ENCODE peak calls at places on chromosomes 2 and 18, in seven cellular contexts. C is H9, J is IMR-90, I is mesendoderm, W is neuronal stem cell, A is mesenchymal stem cell, X is trophoblast cell. U is an unnamed sample. For H3K79me1, the result is how much of the 10 kb centered on the place peaks cover.

GRCh38 chr2:24833821-24834732 is 40.9 kb downstream of the CENPO start:
- DNase-seq in A (no peak), X (no peak), W (no peak), C (no peak), I (no peak), J (no peak), U (no peak)

GRCh38 chr2:163732718-163733117 is 3.1 kb downstream of the FIGN start:
- DNase-seq in X (no peak), I (no peak), J (no peak), A (peak), C (no peak), W (no peak), U (no peak)

GRCh38 chr18:21191596-21192307 is 50.3 kb upstream of the GREB1L start:
- DNase-seq in C (peak), J (peak), W (no peak), I (peak), A (peak), X (peak), U (peak)

GRCh38 chr2:198376677-198377076 is 572.3 kb downstream of the PLCL1 start:
- DNase-seq in C (no peak), A (no peak), I (peak), W (no peak), X (peak), J (peak), U (no peak)

GRCh38 chr2:12636837-12637581 is 79.7 kb upstream of the TRIB2 start:
- DNase-seq in J (peak), C (no peak), A (peak), X (no peak), W (no peak), I (no peak), U (no peak)

GRCh38 chr2:143843696-143844095 is 676.2 kb downstream of the ZEB2 start:
- DNase-seq in W (no peak), A (no peak), J (no peak), I (no peak), C (no peak), X (no peak), U (no peak)

GRCh38 chr2:226583715-226584114 is 215.9 kb downstream of the IRS1 start:
- DNase-seq in J (peak), C (no peak), I (peak), A (peak), W (no peak), X (peak), U (no peak)

GRCh38 chr2:120957905-120958304 is 222.2 kb downstream of the GLI2 start:
- DNase-seq in I (no peak), W (no peak), C (no peak), A (no peak), X (no peak), J (no peak), U (no peak)

GRCh38 chr2:190250421-190250820 is 69.2 kb downstream of the HIBCH start:
- DNase-seq in C (no peak), W (no peak), I (no peak), J (no peak), A (no peak), X (no peak), U (no peak)

GRCh38 chr2:105007367-105007766 is 30.5 kb upstream of the MRPS9 start:
- DNase-seq in J (no peak), I (no peak), A (no peak), C (no peak), W (no peak), X (no peak), U (no peak)

GRCh38 chr18:22465859-22466602 is 48.3 kb upstream of the CTAGE1 start:
- DNase-seq in J (peak), X (peak), I (peak), C (no peak), A (peak), W (no peak), U (no peak)

GRCh38 chr18:3340015-3340681 is 78.2 kb downstream of the MYL12B start:
- DNase-seq in I (peak), W (no peak), X (peak), C (no peak), J (peak), A (peak), U (no peak)

DNA sequence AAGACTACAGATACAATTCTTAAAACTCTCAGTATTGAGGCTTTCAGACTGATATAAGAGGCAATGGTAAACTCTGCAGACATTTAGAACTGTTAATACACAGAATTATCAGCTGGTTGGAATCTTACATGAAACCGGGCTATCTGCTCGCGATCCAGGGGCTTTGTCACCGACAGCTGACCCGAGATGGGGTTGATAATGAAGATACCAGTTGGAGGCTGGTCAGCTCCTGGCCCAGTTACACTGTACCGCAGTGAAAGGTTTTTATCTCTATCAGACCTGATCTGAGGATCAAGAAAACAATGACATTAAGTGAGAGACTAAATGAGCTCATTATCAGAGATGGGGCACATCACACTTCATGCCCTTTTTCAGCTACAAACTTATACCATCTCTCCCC is 167.3 kb downstream of the CDH2 start:
- DNase-seq in X (no peak), A (no peak), J (no peak), C (no peak), W (no peak), I (peak), U (no peak)
- H3K79me1 ChIP-seq in X (under half), A (under half), J (under half), C (under half), W (under half), I (under half), U (under half)

GRCh38 chr2:61376211-61376610 is 94.7 kb downstream of the USP34 start:
- DNase-seq in X (no peak), I (no peak), J (no peak), A (no peak), C (no peak), W (no peak), U (no peak)

GRCh38 chr2:61378281-61378680 is 92.6 kb downstream of the USP34 start:
- DNase-seq in C (no peak), X (no peak), W (no peak), J (no peak), I (no peak), A (no peak), U (no peak)

GRCh38 chr2:61377046-61377445 is 93.8 kb downstream of the USP34 start:
- DNase-seq in A (no peak), J (peak), X (no peak), I (no peak), W (no peak), C (no peak), U (no peak)

GRCh38 chr2:61380120-61380881 is 90.6 kb downstream of the USP34 start:
- DNase-seq in X (peak), C (no peak), I (no peak), W (no peak), A (no peak), J (peak), U (no peak)
- H3K79me1 ChIP-seq in X (under half), C (under half), I (under half), W (under half), A (under half), J (under half), U (under half)

GRCh38 chr2:14944562-14945346 is 312.2 kb downstream of the LRATD1 start:
- DNase-seq in J (peak), C (peak), X (peak), W (no peak), I (peak), A (no peak), U (peak)

GRCh38 chr2:14936436-14936835 is 303.9 kb downstream of the LRATD1 start:
- DNase-seq in X (no peak), C (no peak), W (no peak), I (peak), A (no peak), J (no peak), U (no peak)

GRCh38 chr2:14937336-14937735 is 304.8 kb downstream of the LRATD1 start:
- DNase-seq in X (no peak), W (no peak), J (no peak), A (no peak), C (no peak), I (no peak), U (no peak)

GRCh38 chr2:14942991-14943390 is 310.5 kb downstream of the LRATD1 start:
- DNase-seq in J (no peak), A (no peak), W (no peak), I (no peak), X (no peak), C (no peak), U (no peak)

DNA sequence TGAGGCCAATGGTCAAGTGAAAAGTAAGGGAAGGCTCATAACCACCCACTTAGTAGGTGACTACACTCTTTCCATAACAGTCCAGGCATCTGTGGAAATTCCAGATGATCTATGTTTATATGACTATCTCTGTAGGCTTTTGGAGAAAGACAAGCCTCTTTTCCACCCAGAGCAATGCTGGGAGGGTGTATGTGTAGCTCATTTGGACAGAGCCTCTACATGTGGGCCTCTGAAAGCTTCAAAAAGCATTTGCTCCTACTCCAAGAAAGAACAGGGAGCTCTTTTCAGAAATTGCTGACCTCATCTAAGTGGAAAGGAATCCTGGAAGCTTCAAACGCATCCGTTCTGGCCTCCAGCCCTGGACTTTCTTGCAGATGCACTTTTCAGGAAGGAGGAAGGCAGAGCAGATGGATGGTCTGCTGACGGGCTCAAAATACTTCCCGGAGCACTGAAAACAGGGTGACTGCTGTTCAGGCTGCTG is 308.7 kb downstream of the LRATD1 start:
- DNase-seq in X (peak), I (no peak), C (no peak), J (peak), W (no peak), A (no peak), U (no peak)
- H3K79me1 ChIP-seq in X (under half), I (under half), C (under half), J (under half), W (under half), A (under half), U (under half)

GRCh38 chr2:181123798-181124217 is 143.4 kb downstream of the UBE2E3 start:
- DNase-seq in I (peak), J (no peak), C (no peak), A (peak), W (no peak), X (no peak), U (no peak)
- H3K79me1 ChIP-seq in I (under half), J (under half), C (under half), A (under half), W (under half), X (under half), U (under half)

DNA sequence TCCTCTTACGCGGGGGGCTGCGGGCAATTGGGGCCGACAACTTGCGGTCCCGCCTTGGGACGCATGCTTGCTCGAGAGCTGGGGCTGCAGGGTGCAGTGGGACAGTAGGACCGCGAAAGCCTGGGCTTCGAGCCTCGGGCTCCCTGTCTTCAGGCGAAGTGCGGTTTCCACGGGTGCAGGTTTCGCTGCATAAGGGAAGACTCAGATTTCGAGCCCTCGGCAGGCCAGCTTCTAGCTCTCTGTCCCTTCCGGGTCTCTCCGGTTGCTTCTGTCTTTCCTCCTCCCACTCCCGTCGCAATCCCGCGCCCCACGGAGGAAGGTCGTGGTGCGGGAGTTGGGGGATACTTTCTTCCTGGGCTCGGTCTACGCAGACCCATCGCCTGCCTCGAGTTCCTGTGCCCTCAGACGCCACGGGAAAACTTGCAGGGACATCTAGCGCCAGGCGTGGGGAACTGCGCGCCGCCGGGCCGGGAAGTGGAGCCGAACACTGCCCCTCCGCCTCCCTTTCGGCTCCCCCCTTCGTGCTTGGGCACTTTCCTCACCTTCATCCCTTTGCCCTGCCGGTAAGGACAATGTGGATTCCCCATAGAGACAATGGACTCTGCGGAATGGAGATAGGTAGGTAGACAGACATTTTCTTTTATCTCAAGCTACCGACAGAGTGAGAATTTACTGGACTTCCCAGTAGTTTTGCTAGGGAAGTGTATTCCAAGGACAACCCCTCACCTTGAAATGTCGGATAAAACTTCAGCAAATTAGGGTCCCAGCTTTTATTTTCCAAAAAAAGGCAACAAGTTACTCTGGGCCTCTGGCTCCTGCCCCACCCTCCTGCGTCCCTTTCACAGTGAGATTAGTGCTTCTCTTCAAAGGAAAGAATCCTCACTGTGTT is 4.2 kb upstream of the HOXD13 start:
- DNase-seq in W (no peak), X (peak), A (peak), I (peak), C (peak), J (peak), U (no peak)
- H3K79me1 ChIP-seq in W (under half), X (under half), A (under half), I (under half), C (under half), J (under half), U (under half)

DNA sequence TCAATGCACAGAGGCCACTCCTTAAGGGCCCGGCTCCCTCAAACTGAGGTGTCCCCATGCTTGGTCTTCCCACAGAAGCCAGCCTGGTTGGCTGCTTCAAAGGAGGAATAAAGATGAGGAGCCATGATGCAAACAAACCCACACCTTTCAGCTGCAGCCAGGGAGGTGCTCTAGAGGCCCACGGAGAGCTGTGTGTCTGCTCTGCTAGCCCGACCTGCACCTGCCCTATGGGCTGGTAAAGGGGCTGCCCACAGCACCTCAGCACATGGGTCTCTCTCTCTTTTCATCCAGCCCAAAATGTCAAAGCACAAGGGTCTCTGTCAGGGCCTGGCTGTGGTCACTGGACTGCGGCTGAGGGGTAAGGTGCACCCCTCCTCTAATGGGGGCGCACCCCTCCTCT is 132.1 kb downstream of the MSH2 start:
- DNase-seq in J (no peak), W (no peak), A (no peak), X (no peak), I (no peak), C (no peak), U (no peak)
- H3K79me1 ChIP-seq in J (under half), W (under half), A (under half), X (under half), I (under half), C (under half), U (under half)

DNA sequence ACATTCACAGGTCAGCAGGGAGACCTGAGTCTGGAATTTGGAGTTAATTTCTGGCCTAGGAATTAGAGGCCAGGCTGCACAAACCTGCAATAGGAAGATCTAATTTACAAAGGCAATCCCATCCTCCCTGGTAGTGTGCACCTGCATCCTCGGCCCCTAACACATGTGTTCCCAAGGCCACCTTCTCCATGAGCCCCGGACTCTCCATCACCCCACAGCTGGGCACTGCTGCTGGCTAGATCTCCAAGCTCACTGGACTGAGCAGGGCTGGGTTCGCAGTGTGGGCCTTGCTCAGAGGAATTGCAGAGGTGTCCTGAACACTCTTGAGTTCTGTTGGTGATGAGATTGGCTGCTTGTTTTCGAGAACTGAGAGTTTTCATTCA is 162.6 kb upstream of the TWIST2 start:
- DNase-seq in I (no peak), X (no peak), J (no peak), C (no peak), A (no peak), W (no peak), U (no peak)
- H3K79me1 ChIP-seq in I (under half), X (under half), J (under half), C (under half), A (under half), W (under half), U (under half)

DNA sequence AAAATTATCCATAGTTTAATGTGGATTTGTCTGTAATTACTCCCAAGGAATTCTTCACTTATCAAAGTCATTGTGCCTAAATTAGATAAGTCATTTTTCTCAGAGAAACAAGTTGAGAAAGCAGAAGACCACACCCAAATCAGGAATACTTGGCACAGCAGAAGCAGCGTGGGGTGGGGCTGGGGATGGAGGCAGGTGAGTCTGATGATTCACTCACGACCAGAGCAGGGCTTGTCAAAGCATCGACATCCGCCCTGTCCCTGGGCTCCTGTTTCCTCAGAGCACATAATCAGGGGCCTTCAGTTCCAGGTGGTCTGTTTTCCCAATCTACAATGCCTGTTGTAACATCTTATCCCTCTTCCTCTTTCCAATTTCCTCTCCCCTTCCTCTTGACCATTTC is 31.5 kb upstream of the COLEC12 start:
- DNase-seq in X (no peak), I (no peak), C (no peak), W (no peak), J (no peak), A (no peak), U (no peak)
- H3K79me1 ChIP-seq in X (under half), I (under half), C (under half), W (under half), J (under half), A (under half), U (under half)

GRCh38 chr2:219701847-219702634 is 74.6 kb downstream of the SLC4A3 start:
- DNase-seq in C (peak), I (peak), J (peak), W (no peak), A (peak), X (no peak), U (peak)
- H3K79me1 ChIP-seq in C (under half), I (under half), J (under half), W (under half), A (under half), X (under half), U (under half)

DNA sequence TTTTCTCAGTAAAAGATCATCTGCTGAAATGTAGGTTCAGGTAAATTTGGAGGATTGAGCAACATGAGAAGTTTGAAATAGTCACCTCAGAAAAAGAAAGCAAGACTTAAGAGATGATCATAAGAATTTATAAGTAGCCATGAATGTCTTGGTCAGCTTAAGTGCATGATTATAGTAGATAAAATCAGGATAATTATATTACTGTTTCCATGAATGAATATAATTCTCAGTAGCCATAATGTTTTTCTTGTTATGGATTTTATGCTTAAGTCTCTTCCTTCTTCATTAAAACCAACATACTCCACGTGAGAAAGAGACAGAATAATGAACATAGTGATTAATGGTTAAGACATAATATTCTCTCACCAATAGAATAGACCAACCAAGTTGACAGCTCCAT is 223.7 kb downstream of the EXOC6B start:
- DNase-seq in A (no peak), X (no peak), I (no peak), C (no peak), W (no peak), J (no peak), U (no peak)
- H3K79me1 ChIP-seq in A (under half), X (under half), I (under half), C (under half), W (under half), J (under half), U (under half)

U was measured in H1.